ENCODE peak calls at places on chromosomes 4 and X, in seven cellular contexts. One of them, this sample, is unnamed.

GRCh38 chr4:81984746-81985145 is 389.0 kb downstream of the HNRNPD start:
- DNase-seq in prostate gland: no peak
- DNase-seq in CD8-positive, alpha-beta T cell: no peak
- DNase-seq in A549: no peak
- DNase-seq in H9: no peak
- DNase-seq in ovary: no peak
- DNase-seq in AG04450: no peak
- DNase-seq in this sample: no peak

GRCh38 chrX:55783723-55784122 is 66.2 kb downstream of the RRAGB start:
- DNase-seq in prostate gland: no peak
- DNase-seq in CD8-positive, alpha-beta T cell: no peak
- DNase-seq in A549: no peak
- DNase-seq in H9: no peak
- DNase-seq in ovary: no peak
- DNase-seq in AG04450: no peak
- DNase-seq in this sample: no peak

GRCh38 chr4:75343333-75343732 is 170.9 kb downstream of the RCHY1 start:
- DNase-seq in prostate gland: no peak
- DNase-seq in CD8-positive, alpha-beta T cell: no peak
- DNase-seq in A549: no peak
- DNase-seq in H9: no peak
- DNase-seq in ovary: no peak
- DNase-seq in AG04450: no peak
- DNase-seq in this sample: no peak

GRCh38 chrX:27679281-27679680 is 89.1 kb downstream of the DCAF8L2 start:
- DNase-seq in prostate gland: no peak
- DNase-seq in CD8-positive, alpha-beta T cell: no peak
- DNase-seq in A549: no peak
- DNase-seq in H9: no peak
- DNase-seq in ovary: no peak
- DNase-seq in AG04450: no peak
- DNase-seq in this sample: peak

GRCh38 chrX:34810911-34811310 is 131.7 kb upstream of the FAM47B start:
- DNase-seq in prostate gland: no peak
- DNase-seq in CD8-positive, alpha-beta T cell: no peak
- DNase-seq in A549: no peak
- DNase-seq in H9: no peak
- DNase-seq in ovary: no peak
- DNase-seq in AG04450: no peak
- DNase-seq in this sample: no peak

GRCh38 chrX:37896491-37896890 is 49.1 kb upstream of the DYNLT3 start:
- DNase-seq in prostate gland: no peak
- DNase-seq in CD8-positive, alpha-beta T cell: no peak
- DNase-seq in A549: no peak
- DNase-seq in H9: no peak
- DNase-seq in ovary: no peak
- DNase-seq in AG04450: no peak
- DNase-seq in this sample: no peak

GRCh38 chrX:83416273-83416672 is 91.8 kb upstream of the POU3F4 start:
- DNase-seq in prostate gland: no peak
- DNase-seq in CD8-positive, alpha-beta T cell: no peak
- DNase-seq in A549: no peak
- DNase-seq in H9: no peak
- DNase-seq in ovary: no peak
- DNase-seq in AG04450: no peak
- DNase-seq in this sample: no peak

GRCh38 chrX:124212622-124213021 is 119.8 kb upstream of the TEX13D start:
- DNase-seq in prostate gland: no peak
- DNase-seq in CD8-positive, alpha-beta T cell: no peak
- DNase-seq in A549: no peak
- DNase-seq in H9: no peak
- DNase-seq in ovary: no peak
- DNase-seq in AG04450: no peak
- DNase-seq in this sample: no peak

GRCh38 chr4:166014411-166014810 is 141.4 kb downstream of the TLL1 start:
- DNase-seq in prostate gland: no peak
- DNase-seq in CD8-positive, alpha-beta T cell: no peak
- DNase-seq in A549: peak
- DNase-seq in H9: no peak
- DNase-seq in ovary: no peak
- DNase-seq in AG04450: no peak
- DNase-seq in this sample: no peak

GRCh38 chr4:107094976-107095375 is 58.9 kb upstream of the DKK2 start:
- DNase-seq in prostate gland: no peak
- DNase-seq in CD8-positive, alpha-beta T cell: no peak
- DNase-seq in A549: no peak
- DNase-seq in H9: no peak
- DNase-seq in ovary: no peak
- DNase-seq in AG04450: no peak
- DNase-seq in this sample: no peak

GRCh38 chrX:88397551-88397950 is 349.5 kb upstream of the CPXCR1 start:
- DNase-seq in prostate gland: no peak
- DNase-seq in CD8-positive, alpha-beta T cell: no peak
- DNase-seq in A549: no peak
- DNase-seq in H9: no peak
- DNase-seq in ovary: no peak
- DNase-seq in AG04450: no peak
- DNase-seq in this sample: no peak

GRCh38 chrX:287670-288069 is 6.5 kb downstream of the PLCXD1 start:
- DNase-seq in prostate gland: no peak
- DNase-seq in CD8-positive, alpha-beta T cell: no peak
- DNase-seq in A549: no peak
- DNase-seq in H9: no peak
- DNase-seq in ovary: no peak
- DNase-seq in AG04450: no peak
- DNase-seq in this sample: no peak

GRCh38 chr4:82948647-82949204 is 48.2 kb downstream of the THAP9 start:
- DNase-seq in prostate gland: no peak
- DNase-seq in CD8-positive, alpha-beta T cell: no peak
- DNase-seq in A549: no peak
- DNase-seq in H9: no peak
- DNase-seq in ovary: no peak
- DNase-seq in AG04450: no peak
- DNase-seq in this sample: peak

GRCh38 chr4:53587123-53587522 is 4.2 kb downstream of the LNX1 start:
- DNase-seq in prostate gland: no peak
- DNase-seq in CD8-positive, alpha-beta T cell: no peak
- DNase-seq in A549: peak
- DNase-seq in H9: no peak
- DNase-seq in ovary: no peak
- DNase-seq in AG04450: no peak
- DNase-seq in this sample: no peak

GRCh38 chr4:2484993-2485392 is 16.1 kb downstream of the RNF4 start:
- DNase-seq in prostate gland: peak
- DNase-seq in CD8-positive, alpha-beta T cell: peak
- DNase-seq in A549: no peak
- DNase-seq in H9: no peak
- DNase-seq in ovary: no peak
- DNase-seq in AG04450: no peak
- DNase-seq in this sample: no peak

GRCh38 chr4:48483777-48484493 is 792 bp downstream of the SLC10A4 start:
- DNase-seq in prostate gland: no peak
- DNase-seq in CD8-positive, alpha-beta T cell: no peak
- DNase-seq in A549: peak
- DNase-seq in H9: peak
- DNase-seq in ovary: no peak
- DNase-seq in AG04450: no peak
- DNase-seq in this sample: no peak

GRCh38 chr4:53591372-53591892 is at the start of gene LNX1:
- DNase-seq in prostate gland: peak
- DNase-seq in CD8-positive, alpha-beta T cell: no peak
- DNase-seq in A549: no peak
- DNase-seq in H9: peak
- DNase-seq in ovary: no peak
- DNase-seq in AG04450: no peak
- DNase-seq in this sample: no peak

GRCh38 chr4:7607156-7607910 is 172.6 kb upstream of the PSAPL1 start:
- DNase-seq in prostate gland: no peak
- DNase-seq in CD8-positive, alpha-beta T cell: no peak
- DNase-seq in A549: no peak
- DNase-seq in H9: no peak
- DNase-seq in ovary: no peak
- DNase-seq in AG04450: no peak
- DNase-seq in this sample: no peak

GRCh38 chr4:149031399-149031798 is 589.2 kb upstream of the NR3C2 start:
- DNase-seq in prostate gland: no peak
- DNase-seq in CD8-positive, alpha-beta T cell: no peak
- DNase-seq in A549: no peak
- DNase-seq in H9: no peak
- DNase-seq in ovary: no peak
- DNase-seq in AG04450: no peak
- DNase-seq in this sample: no peak

GRCh38 chrX:136260801-136261200 is 9.6 kb upstream of the MAP7D3 start:
- DNase-seq in prostate gland: no peak
- DNase-seq in CD8-positive, alpha-beta T cell: no peak
- DNase-seq in A549: peak
- DNase-seq in H9: no peak
- DNase-seq in ovary: no peak
- DNase-seq in AG04450: peak
- DNase-seq in this sample: peak

GRCh38 chrX:32673193-32673592 is 538.2 kb downstream of the DMD start:
- DNase-seq in prostate gland: no peak
- DNase-seq in CD8-positive, alpha-beta T cell: no peak
- DNase-seq in A549: peak
- DNase-seq in H9: no peak
- DNase-seq in ovary: no peak
- DNase-seq in AG04450: no peak
- DNase-seq in this sample: peak
- TF ChIP-seq CTCF in prostate gland: no peak
- TF ChIP-seq CTCF in CD8-positive, alpha-beta T cell: no peak
- TF ChIP-seq CTCF in A549: no peak
- TF ChIP-seq CTCF in H9: peak
- TF ChIP-seq CTCF in ovary: no peak
- TF ChIP-seq CTCF in AG04450: peak
- TF ChIP-seq CTCF in this sample: no peak

GRCh38 chrX:40552768-40553167 is 28.0 kb upstream of the ATP6AP2 start:
- DNase-seq in prostate gland: no peak
- DNase-seq in CD8-positive, alpha-beta T cell: no peak
- DNase-seq in A549: peak
- DNase-seq in H9: no peak
- DNase-seq in ovary: no peak
- DNase-seq in AG04450: no peak
- DNase-seq in this sample: no peak
- TF ChIP-seq CTCF in prostate gland: no peak
- TF ChIP-seq CTCF in CD8-positive, alpha-beta T cell: no peak
- TF ChIP-seq CTCF in A549: peak
- TF ChIP-seq CTCF in H9: no peak
- TF ChIP-seq CTCF in ovary: no peak
- TF ChIP-seq CTCF in AG04450: peak
- TF ChIP-seq CTCF in this sample: peak

DNA sequence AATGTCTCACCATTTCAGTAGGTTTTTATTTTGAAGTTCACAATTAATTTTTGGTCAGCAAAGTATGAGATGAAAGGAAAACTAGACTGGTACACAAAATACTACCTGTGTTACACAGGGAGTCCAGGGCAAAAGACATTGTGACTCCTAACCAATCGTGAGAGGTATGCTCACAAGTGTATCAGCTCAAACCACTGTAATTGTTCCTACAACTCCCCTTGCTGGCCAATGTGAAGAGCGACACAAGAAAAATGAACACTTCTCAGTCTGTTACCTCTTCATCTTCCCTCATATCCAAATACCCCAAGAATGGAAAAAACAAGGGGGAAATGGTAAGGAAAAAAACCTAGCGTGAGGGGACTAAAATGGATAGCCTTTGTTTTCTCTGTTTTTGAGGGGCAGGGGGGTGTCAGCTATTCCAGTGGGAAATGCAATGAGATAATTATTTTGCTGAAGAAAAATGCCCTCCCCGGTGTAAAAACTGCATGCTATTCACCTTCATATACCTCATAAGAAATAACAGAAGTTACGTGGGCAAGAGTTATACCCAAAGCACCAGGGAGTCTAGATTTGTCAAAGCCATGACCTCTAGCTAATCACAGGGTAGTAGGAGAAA is 30.6 kb upstream of the NSUN7 start:
- DNase-seq in prostate gland: peak
- DNase-seq in CD8-positive, alpha-beta T cell: no peak
- DNase-seq in A549: peak
- DNase-seq in H9: no peak
- DNase-seq in ovary: no peak
- DNase-seq in AG04450: no peak
- DNase-seq in this sample: peak
- TF ChIP-seq CTCF in prostate gland: no peak
- TF ChIP-seq CTCF in CD8-positive, alpha-beta T cell: no peak
- TF ChIP-seq CTCF in A549: peak
- TF ChIP-seq CTCF in H9: peak
- TF ChIP-seq CTCF in ovary: peak
- TF ChIP-seq CTCF in AG04450: peak
- TF ChIP-seq CTCF in this sample: peak

DNA sequence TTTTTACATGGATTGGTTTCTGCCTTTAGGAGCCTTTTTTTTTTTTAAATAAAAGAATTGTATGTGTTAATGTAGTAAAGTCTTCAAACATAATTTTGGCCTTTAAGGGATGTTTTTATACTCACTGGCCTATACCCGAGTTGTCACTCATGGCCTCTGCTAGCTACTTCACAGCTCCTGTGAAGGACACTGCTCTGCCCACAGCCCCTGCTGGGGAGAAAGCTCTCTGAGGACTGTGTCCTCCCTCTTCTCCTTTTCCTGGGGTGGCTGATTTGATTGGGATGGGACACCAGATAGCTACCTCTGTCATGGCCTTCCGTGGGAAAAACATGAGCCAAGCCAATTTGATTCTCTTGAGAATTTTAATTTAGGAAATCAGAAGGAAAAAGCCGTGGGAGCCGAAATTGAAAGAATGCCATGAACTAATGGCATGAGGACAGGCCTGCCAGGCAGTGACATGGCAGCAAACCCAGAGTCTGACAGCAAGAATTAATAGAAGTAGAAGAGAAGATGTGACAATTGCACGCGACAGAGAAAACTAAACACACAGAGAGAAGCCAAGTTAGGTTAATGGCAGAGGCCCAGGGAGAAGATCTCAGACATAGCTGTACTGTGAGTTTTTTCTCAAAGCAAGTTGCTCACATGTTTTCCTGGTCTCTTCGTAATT is 81.4 kb downstream of the ARHGAP10 start:
- DNase-seq in prostate gland: no peak
- DNase-seq in CD8-positive, alpha-beta T cell: no peak
- DNase-seq in A549: no peak
- DNase-seq in H9: no peak
- DNase-seq in ovary: no peak
- DNase-seq in AG04450: no peak
- DNase-seq in this sample: no peak
- TF ChIP-seq CTCF in prostate gland: no peak
- TF ChIP-seq CTCF in CD8-positive, alpha-beta T cell: no peak
- TF ChIP-seq CTCF in A549: no peak
- TF ChIP-seq CTCF in H9: no peak
- TF ChIP-seq CTCF in ovary: no peak
- TF ChIP-seq CTCF in AG04450: no peak
- TF ChIP-seq CTCF in this sample: no peak

DNA sequence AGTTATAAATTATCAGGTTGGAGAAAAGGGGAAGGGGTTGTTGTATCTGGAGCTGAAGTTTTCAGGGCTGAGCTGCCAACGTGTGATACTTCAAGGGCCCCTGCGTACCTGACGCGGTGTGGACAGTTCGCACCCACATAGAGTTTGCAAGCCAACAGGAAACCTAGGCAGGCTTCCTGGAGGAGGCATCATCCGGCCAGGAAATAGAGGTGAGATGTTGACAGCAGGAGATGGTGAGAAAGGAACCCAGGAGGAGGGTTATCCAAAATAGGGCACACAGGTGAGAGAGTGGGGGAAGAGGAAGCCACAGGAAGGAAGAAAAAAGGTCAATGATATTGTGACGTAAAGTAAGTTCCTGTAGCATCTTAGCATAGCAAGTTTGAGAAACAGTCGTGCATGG is 127.2 kb downstream of the DHRSX start:
- DNase-seq in prostate gland: no peak
- DNase-seq in CD8-positive, alpha-beta T cell: no peak
- DNase-seq in A549: no peak
- DNase-seq in H9: no peak
- DNase-seq in ovary: no peak
- DNase-seq in AG04450: no peak
- DNase-seq in this sample: no peak
- TF ChIP-seq CTCF in prostate gland: no peak
- TF ChIP-seq CTCF in CD8-positive, alpha-beta T cell: no peak
- TF ChIP-seq CTCF in A549: no peak
- TF ChIP-seq CTCF in H9: no peak
- TF ChIP-seq CTCF in ovary: no peak
- TF ChIP-seq CTCF in AG04450: no peak
- TF ChIP-seq CTCF in this sample: no peak

This sample was measured in brain microvascular endothelial cell.